ENCODE peak calls at places on chromosome 17, in seven cellular contexts. L is A549, W is gastrocnemius medialis, G is right cardiac atrium, J is breast epithelium, H is ovary, C is lung. V is an unnamed sample.

GRCh38 chr17:57092171-57092570 is 7.1 kb downstream of the AKAP1 start:
- DNase-seq in L (no peak), G (no peak), W (no peak), C (no peak), H (no peak), J (peak), V (peak)

GRCh38 chr17:49028271-49028670 is 31.1 kb downstream of the IGF2BP1 start:
- DNase-seq in L (no peak), J (no peak), W (no peak), G (no peak), C (no peak), H (no peak), V (no peak)

GRCh38 chr17:43936434-43936833 is 5.8 kb downstream of the PPY start:
- DNase-seq in J (no peak), G (no peak), H (no peak), L (no peak), C (no peak), W (no peak), V (no peak)

GRCh38 chr17:80870401-80870800 is 121.2 kb upstream of the CHMP6 start:
- DNase-seq in G (peak), J (no peak), H (no peak), W (no peak), L (no peak), C (no peak), V (no peak)

GRCh38 chr17:44176671-44177501 is 6.4 kb downstream of the ASB16 start:
- DNase-seq in C (no peak), W (no peak), J (no peak), G (no peak), H (no peak), L (no peak), V (no peak)

GRCh38 chr17:76370261-76370993 is 14.0 kb upstream of the SPHK1 start:
- DNase-seq in G (peak), W (peak), L (peak), C (peak), J (peak), H (peak), V (peak)

GRCh38 chr17:39543669-39544068 is 64.1 kb downstream of the NEUROD2 start:
- DNase-seq in W (no peak), C (no peak), L (no peak), H (no peak), J (no peak), G (no peak), V (no peak)

GRCh38 chr17:64618848-64619247 is 43.3 kb downstream of the SMURF2 start:
- DNase-seq in J (no peak), G (no peak), W (no peak), L (no peak), H (no peak), C (no peak), V (no peak)

GRCh38 chr17:43483674-43484551 is at the start of gene DHX8:
- DNase-seq in W (peak), J (peak), L (peak), C (peak), H (peak), G (peak), V (peak)

GRCh38 chr17:73722163-73722562 is 77.9 kb upstream of the SDK2 start:
- DNase-seq in J (no peak), W (no peak), H (no peak), G (no peak), L (no peak), C (no peak), V (peak)

GRCh38 chr17:80859004-80859941 is 132.4 kb upstream of the CHMP6 start:
- DNase-seq in H (peak), W (peak), G (peak), J (no peak), C (peak), L (peak), V (peak)

GRCh38 chr17:76345377-76345945 is 8.3 kb downstream of the PRPSAP1 start:
- DNase-seq in W (no peak), G (no peak), L (no peak), C (no peak), H (no peak), J (no peak), V (no peak)

GRCh38 chr17:4948997-4949320 is 629 bp upstream of the PFN1 start:
- DNase-seq in W (peak), J (peak), C (no peak), H (peak), G (peak), L (peak), V (peak)

GRCh38 chr17:4950757-4951204 is at the start of gene ENO3:
- DNase-seq in C (no peak), L (no peak), H (no peak), W (peak), G (peak), J (no peak), V (peak)

GRCh38 chr17:4949321-4950074 is 1.2 kb upstream of the PFN1 start:
- DNase-seq in G (peak), J (peak), C (peak), H (peak), L (peak), W (peak), V (peak)

GRCh38 chr17:4951486-4951885 is 567 bp downstream of the ENO3 start:
- DNase-seq in C (no peak), W (peak), L (no peak), G (no peak), J (no peak), H (no peak), V (no peak)

DNA sequence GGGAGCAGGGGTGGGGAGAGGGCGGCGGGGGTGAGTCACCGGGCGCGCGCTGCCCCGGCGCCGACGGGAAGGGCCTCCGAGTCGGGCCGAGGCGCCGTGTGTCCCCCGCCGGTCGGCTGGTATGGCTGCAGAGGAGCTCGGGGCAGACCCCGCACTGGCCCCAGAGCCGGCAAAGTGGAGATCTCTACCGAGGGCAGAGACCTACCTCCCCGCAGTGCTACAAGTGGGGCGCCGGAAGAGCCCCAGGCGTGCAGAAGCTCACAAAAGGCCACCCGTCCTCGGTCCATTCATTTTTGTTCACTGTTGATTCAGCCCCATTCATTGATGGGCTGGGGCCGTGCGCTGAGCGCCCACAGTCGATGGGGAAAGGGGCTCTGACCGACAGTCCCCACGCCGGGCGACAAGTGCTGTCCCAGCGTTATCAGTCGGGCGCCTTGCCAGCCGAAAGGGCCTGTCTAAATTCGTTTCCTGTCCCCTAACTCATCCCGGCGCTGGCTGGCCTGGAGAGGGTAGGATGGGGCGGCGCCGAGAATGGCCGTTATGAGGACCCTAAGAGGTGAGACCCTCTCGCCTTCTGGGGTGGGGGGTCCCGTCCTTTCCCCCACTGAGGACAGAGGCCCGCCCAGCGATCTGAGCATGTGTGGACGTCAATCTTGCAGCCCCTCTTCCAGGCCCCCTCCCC is 703 bp upstream of the ENO3 start:
- DNase-seq in W (peak), G (peak), L (peak), J (no peak), H (peak), C (peak), V (peak)
- H3K4me3 ChIP-seq in W (peak), G (peak), L (peak), J (peak), H (peak), C (peak), V (peak)

GRCh38 chr17:33520404-33521032 is 227.4 kb upstream of the ASIC2 start:
- DNase-seq in C (no peak), H (no peak), G (peak), J (no peak), W (no peak), L (peak), V (no peak)

GRCh38 chr17:33519692-33520091 is 226.6 kb upstream of the ASIC2 start:
- DNase-seq in L (no peak), J (no peak), C (no peak), W (no peak), H (no peak), G (no peak), V (no peak)

GRCh38 chr17:33522623-33523022 is 229.5 kb upstream of the ASIC2 start:
- DNase-seq in G (no peak), L (no peak), W (no peak), C (no peak), H (no peak), J (no peak), V (no peak)

GRCh38 chr17:33523577-33523981 is 230.5 kb upstream of the ASIC2 start:
- DNase-seq in C (no peak), W (no peak), J (no peak), L (no peak), H (no peak), G (no peak), V (no peak)

DNA sequence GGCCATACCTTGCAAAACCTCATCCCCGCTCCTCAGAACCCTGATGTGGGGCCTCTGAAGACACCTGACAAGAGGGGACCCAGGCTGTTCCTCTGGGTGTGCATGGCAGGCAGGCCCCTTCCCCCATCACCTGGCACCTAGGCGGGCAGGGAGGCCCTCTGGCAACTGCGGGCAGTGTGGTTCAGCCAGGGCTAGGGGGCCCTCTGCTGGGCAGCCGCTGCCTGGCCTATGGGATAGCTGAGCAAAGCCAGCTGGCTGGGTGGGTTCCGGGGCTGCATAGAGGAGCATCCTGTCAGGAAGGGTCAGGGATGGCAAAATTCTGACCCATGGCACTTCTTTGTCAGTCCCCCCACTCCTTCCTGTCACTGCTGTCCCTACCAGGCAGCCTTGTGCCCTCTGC is 228.7 kb upstream of the ASIC2 start:
- DNase-seq in G (peak), W (no peak), L (no peak), C (no peak), H (no peak), J (no peak), V (no peak)
- H3K4me3 ChIP-seq in G (no peak), W (no peak), L (no peak), C (no peak), H (no peak), J (no peak), V (no peak)

DNA sequence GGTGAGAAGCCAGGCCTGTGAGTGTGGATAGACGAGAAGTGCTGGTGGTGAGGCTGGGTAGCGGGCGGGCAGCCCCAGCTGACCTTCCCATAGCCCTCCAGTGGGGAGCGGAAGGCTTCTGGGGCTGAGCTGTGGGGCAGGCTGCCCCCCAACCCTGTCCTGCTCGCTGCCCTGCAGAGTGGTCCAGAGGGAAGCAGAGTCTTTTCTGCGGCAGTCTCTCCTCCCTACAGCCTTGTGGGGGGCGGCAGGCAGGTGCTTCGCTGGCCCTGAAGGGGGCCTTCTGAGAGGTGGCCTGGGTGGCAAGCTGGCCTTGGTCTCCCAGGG is 3.7 kb downstream of the NLGN2 start:
- DNase-seq in G (no peak), H (no peak), J (no peak), C (no peak), L (no peak), W (no peak), V (no peak)
- H3K4me3 ChIP-seq in G (no peak), H (no peak), J (no peak), C (no peak), L (no peak), W (no peak), V (no peak)

GRCh38 chr17:72116692-72117469 is 3.9 kb upstream of the SOX9 start:
- DNase-seq in H (no peak), J (no peak), G (peak), C (no peak), L (no peak), W (no peak), V (no peak)
- H3K4me3 ChIP-seq in H (no peak), J (peak), G (peak), C (no peak), L (peak), W (no peak), V (no peak)

V was measured in aorta.